ENCODE peak calls at places on chromosome 11, in ten cellular contexts. V is astrocyte of the spinal cord; F is fibroblast of the conjunctiva; R is activated CD4-positive, alpha-beta T cell treated with anti-CD3 and anti-CD28 coated beads, Interleukin-2, amount 10 ng/mL, durations not matched to agents 7 days and 5 days; Y is KBM-7; L is cerebellum; E is stimulated activated CD8-positive, alpha-beta memory T cell treated with anti-CD3 and anti-CD28 coated beads, Interleukin-4, amount 100 ng/mL, for 1 hour; J is germinal center; U is SW 1271; Q is adipocyte. N is an unnamed sample.

GRCh38 chr11:117822522-117823033 is 2.0 kb downstream of the FXYD2 start:
- DNase-seq in V (no peak), F (no peak), R (no peak), Y (no peak), L (no peak), E (no peak), J (no peak), U (no peak), Q (no peak), N (peak; percentile 42)

GRCh38 chr11:103499710-103500340 is 390.6 kb downstream of the DYNC2H1 start:
- DNase-seq in V (no peak), F (no peak), R (no peak), Y (no peak), L (no peak), E (no peak), J (no peak), U (no peak), Q (no peak), N (no peak)

GRCh38 chr11:1830119-1830499 is 4.7 kb upstream of the SYT8 start:
- DNase-seq in V (peak; percentile 63), F (no peak), R (no peak), Y (no peak), L (no peak), E (no peak), J (no peak), U (no peak), Q (no peak), N (peak; percentile 92)

GRCh38 chr11:2531277-2531986 is 86.6 kb downstream of the KCNQ1 start:
- DNase-seq in V (peak; percentile 41), F (peak; percentile 24), R (peak; percentile 63), Y (peak; percentile 62), L (peak; percentile 77), E (peak; percentile 56), J (peak; percentile 68), U (no peak), Q (peak; percentile 81), N (peak; percentile 99)

GRCh38 chr11:45988922-45989321 is 66.5 kb downstream of the LARGE2 start:
- DNase-seq in V (no peak), F (no peak), R (no peak), Y (no peak), L (no peak), E (no peak), J (no peak), U (no peak), Q (no peak), N (no peak)

GRCh38 chr11:47514825-47515647 is 37.9 kb downstream of the CELF1 start:
- DNase-seq in V (peak; percentile 81), F (peak; percentile 65), R (no peak), Y (peak; percentile 85), L (peak; percentile 76), E (no peak), J (peak; percentile 23), U (no peak), Q (peak; percentile 69), N (peak; percentile 86)

GRCh38 chr11:15101072-15101701 is 13.5 kb upstream of the INSC start:
- DNase-seq in V (peak; percentile 80), F (peak; percentile 56), R (peak; percentile 56), Y (peak; percentile 66), L (peak; percentile 26), E (no peak), J (peak; percentile 48), U (peak; percentile 29), Q (peak; percentile 90), N (peak; percentile 90)

GRCh38 chr11:35632301-35632700 is 14.0 kb downstream of the FJX1 start:
- DNase-seq in V (peak; percentile 10), F (no peak), R (no peak), Y (no peak), L (no peak), E (no peak), J (no peak), U (no peak), Q (no peak), N (no peak)

GRCh38 chr11:22216940-22217339 is 24.1 kb downstream of the ANO5 start:
- DNase-seq in V (no peak), F (no peak), R (no peak), Y (no peak), L (no peak), E (no peak), J (no peak), U (no peak), Q (no peak), N (no peak)

GRCh38 chr11:66124564-66124963 is 54.5 kb downstream of the PACS1 start:
- DNase-seq in V (no peak), F (no peak), R (no peak), Y (no peak), L (no peak), E (no peak), J (no peak), U (no peak), Q (peak; percentile 33), N (no peak)

GRCh38 chr11:116794851-116795250 is 3.2 kb upstream of the APOA5 start:
- DNase-seq in V (no peak), F (no peak), R (no peak), Y (no peak), L (no peak), E (no peak), J (no peak), U (no peak), Q (no peak), N (no peak)

GRCh38 chr11:73376168-73376802 is at the start of gene RELT:
- DNase-seq in V (peak; percentile 90), F (peak; percentile 82), R (peak; percentile 90), Y (peak; percentile 96), L (peak; percentile 98), E (peak; percentile 86), J (peak; percentile 96), U (peak; percentile 60), Q (peak; percentile 96), N (peak; percentile 100)

GRCh38 chr11:19398772-19399542 is 158.2 kb upstream of the E2F8 start:
- DNase-seq in V (peak; percentile 72), F (peak; percentile 64), R (no peak), Y (no peak), L (no peak), E (no peak), J (no peak), U (no peak), Q (peak; percentile 35), N (peak; percentile 84)

GRCh38 chr11:2929511-2929879 is 275 bp upstream of the PHLDA2 start:
- DNase-seq in V (peak; percentile 83), F (no peak), R (peak; percentile 22), Y (no peak), L (no peak), E (no peak), J (no peak), U (peak; percentile 48), Q (peak; percentile 90), N (peak; percentile 100)

GRCh38 chr11:44949160-44950035 is 1.3 kb downstream of the TP53I11 start:
- DNase-seq in V (no peak), F (peak; percentile 22), R (peak; percentile 11), Y (peak; percentile 69), L (no peak), E (no peak), J (peak; percentile 60), U (no peak), Q (peak; percentile 52), N (no peak)

GRCh38 chr11:84396521-84396920 is 1110.4 kb upstream of the CCDC90B start:
- DNase-seq in V (peak; percentile 3), F (no peak), R (no peak), Y (no peak), L (no peak), E (no peak), J (no peak), U (no peak), Q (no peak), N (no peak)

GRCh38 chr11:46903846-46904245 is 14.5 kb downstream of the LRP4 start:
- DNase-seq in V (peak; percentile 68), F (no peak), R (no peak), Y (peak; percentile 13), L (no peak), E (no peak), J (no peak), U (no peak), Q (no peak), N (no peak)

GRCh38 chr11:65432133-65432650 is 9.6 kb downstream of the NEAT1 start:
- DNase-seq in V (no peak), F (no peak), R (no peak), Y (peak; percentile 33), L (no peak), E (no peak), J (no peak), U (no peak), Q (peak; percentile 16), N (no peak)

GRCh38 chr11:92627615-92628201 is 341.7 kb upstream of the MTNR1B start:
- DNase-seq in V (peak; percentile 62), F (no peak), R (no peak), Y (no peak), L (no peak), E (no peak), J (no peak), U (no peak), Q (no peak), N (peak; percentile 82)

GRCh38 chr11:2466069-2466801 is 21.4 kb downstream of the KCNQ1 start:
- DNase-seq in V (no peak), F (no peak), R (no peak), Y (no peak), L (no peak), E (no peak), J (no peak), U (no peak), Q (no peak), N (peak; percentile 70)